ENCODE peak calls at places on chromosomes 16 and 17, in six cellular contexts. X is AG08395; F is activated CD4-positive, alpha-beta T cell treated with anti-CD3 and anti-CD28 coated beads, Interleukin-2, amount 50 U/mL, for 4 hours; U is cardiac fibroblast; B is upper lobe of right lung; J is Daoy. T is an unnamed sample.

GRCh38 chr17:45782889-45783592 is 1.1 kb upstream of the CRHR1 start:
- DNase-seq in X (no peak), F (no peak), U (no peak), B (no peak), J (peak), T (peak)

GRCh38 chr17:72370819-72371218 is 250.0 kb downstream of the SOX9 start:
- DNase-seq in X (peak), F (no peak), U (peak), B (no peak), J (peak), T (peak)

GRCh38 chr17:8581002-8581658 is 49.4 kb downstream of the MYH10 start:
- DNase-seq in X (no peak), F (no peak), U (no peak), B (no peak), J (no peak), T (no peak)

GRCh38 chr17:68289936-68290267 is 1.0 kb downstream of the SLC16A6 start:
- DNase-seq in X (no peak), F (no peak), U (no peak), B (no peak), J (no peak), T (no peak)

GRCh38 chr17:10025976-10026785 is 121.1 kb upstream of the RCVRN start:
- DNase-seq in X (no peak), F (no peak), U (no peak), B (no peak), J (no peak), T (no peak)

GRCh38 chr16:88719933-88720296 is 13.6 kb downstream of the CTU2 start:
- DNase-seq in X (no peak), F (no peak), U (no peak), B (no peak), J (no peak), T (no peak)

GRCh38 chr17:1743094-1743452 is 402 bp downstream of the SERPINF2 start:
- DNase-seq in X (no peak), F (no peak), U (no peak), B (no peak), J (no peak), T (no peak)

GRCh38 chr17:47119746-47120520 is 69.2 kb downstream of the CDC27 start:
- DNase-seq in X (peak), F (no peak), U (no peak), B (no peak), J (peak), T (peak)

GRCh38 chr16:55012793-55013192 is 82.1 kb downstream of the IRX5 start:
- DNase-seq in X (no peak), F (no peak), U (no peak), B (no peak), J (no peak), T (no peak)

GRCh38 chr16:68128577-68129305 is 43.6 kb downstream of the NFATC3 start:
- DNase-seq in X (no peak), F (no peak), U (peak), B (peak), J (peak), T (peak)

GRCh38 chr17:8192070-8192815 is 2.3 kb upstream of the BORCS6 start:
- DNase-seq in X (peak), F (no peak), U (peak), B (peak), J (peak), T (peak)

GRCh38 chr16:29920690-29921371 is 5.2 kb downstream of the KCTD13 start:
- DNase-seq in X (no peak), F (no peak), U (no peak), B (no peak), J (no peak), T (no peak)

GRCh38 chr16:57970971-57971370 is at the start of gene CNGB1:
- DNase-seq in X (no peak), F (no peak), U (no peak), B (no peak), J (no peak), T (no peak)

GRCh38 chr17:4770632-4771031 is 1.1 kb upstream of the TM4SF5 start:
- DNase-seq in X (no peak), F (no peak), U (no peak), B (no peak), J (no peak), T (no peak)

GRCh38 chr16:48203974-48204824 is 39.9 kb upstream of the LONP2 start:
- DNase-seq in X (no peak), F (no peak), U (no peak), B (no peak), J (no peak), T (no peak)

GRCh38 chr16:47036201-47036600 is 62.7 kb upstream of the DNAJA2 start:
- DNase-seq in X (no peak), F (no peak), U (no peak), B (no peak), J (no peak), T (no peak)

GRCh38 chr16:35629001-35629400 is 2169.6 kb downstream of the TP53TG3F start:
- DNase-seq in X (no peak), F (no peak), U (no peak), B (no peak), J (no peak), T (no peak)

GRCh38 chr17:81480140-81480917 is 32.3 kb downstream of the ACTG1 start:
- DNase-seq in X (peak), F (no peak), U (peak), B (no peak), J (peak), T (no peak)

GRCh38 chr17:81394377-81394747 is 895 bp upstream of the BAHCC1 start:
- DNase-seq in X (no peak), F (no peak), U (no peak), B (no peak), J (no peak), T (peak)

GRCh38 chr17:72270530-72270929 is 149.7 kb downstream of the SOX9 start:
- DNase-seq in X (peak), F (no peak), U (peak), B (no peak), J (peak), T (no peak)

GRCh38 chr16:47876494-47876893 is 279.3 kb downstream of the ABCC12 start:
- DNase-seq in X (no peak), F (no peak), U (no peak), B (no peak), J (no peak), T (no peak)

GRCh38 chr16:81748476-81749198 is 30.5 kb upstream of the PLCG2 start:
- DNase-seq in X (no peak), F (no peak), U (no peak), B (no peak), J (no peak), T (no peak)

GRCh38 chr17:82328141-82328993 is 5.2 kb downstream of the SECTM1 start:
- DNase-seq in X (no peak), F (no peak), U (no peak), B (peak), J (no peak), T (no peak)

GRCh38 chr16:46629331-46629843 is 8.2 kb upstream of the SHCBP1 start:
- DNase-seq in X (peak), F (no peak), U (peak), B (no peak), J (peak), T (peak)

GRCh38 chr16:83802135-83802534 is 5.6 kb upstream of the HSBP1 start:
- DNase-seq in X (peak), F (no peak), U (peak), B (no peak), J (peak), T (peak)

GRCh38 chr16:77450790-77451487 is 16.1 kb upstream of the ADAMTS18 start:
- DNase-seq in X (no peak), F (no peak), U (no peak), B (no peak), J (no peak), T (no peak)

GRCh38 chr17:72412650-72413076 is 291.8 kb downstream of the SOX9 start:
- DNase-seq in X (no peak), F (no peak), U (no peak), B (no peak), J (no peak), T (peak)

GRCh38 chr17:63222655-63223054 is 223.5 kb downstream of the CYB561 start:
- DNase-seq in X (no peak), F (no peak), U (peak), B (no peak), J (peak), T (no peak)

GRCh38 chr17:29212681-29213121 is 32.5 kb upstream of the MYO18A start:
- DNase-seq in X (peak), F (no peak), U (no peak), B (no peak), J (no peak), T (peak)

GRCh38 chr17:9237661-9238301 is 216.5 kb downstream of the NTN1 start:
- DNase-seq in X (no peak), F (no peak), U (no peak), B (no peak), J (no peak), T (no peak)

GRCh38 chr17:50637829-50638571 is 3.3 kb downstream of the ABCC3 start:
- DNase-seq in X (no peak), F (no peak), U (no peak), B (no peak), J (no peak), T (no peak)

GRCh38 chr16:11783319-11784047 is 13.6 kb downstream of the ZC3H7A start:
- DNase-seq in X (peak), F (no peak), U (peak), B (no peak), J (no peak), T (peak)

GRCh38 chr16:79651363-79651762 is 50.8 kb upstream of the MAF start:
- DNase-seq in X (peak), F (no peak), U (peak), B (no peak), J (peak), T (no peak)

GRCh38 chr17:56047321-56047720 is 106.0 kb upstream of the ANKFN1 start:
- DNase-seq in X (no peak), F (no peak), U (no peak), B (no peak), J (no peak), T (no peak)

T was measured in adipocyte.